ENCODE peak calls at places on chromosomes 12 and 14, in four cellular contexts. R, H, S and F are unnamed samples.

GRCh38 chr14:54902521-54903420 is at the start of gene GCH1:
- DNase-seq in R (peak), S (peak), H (peak), F (peak)

GRCh38 chr14:74568896-74569295 is 43.1 kb downstream of the LTBP2 start:
- DNase-seq in H (no peak), S (no peak), R (no peak), F (no peak)

GRCh38 chr14:52307376-52307775 is 6.7 kb upstream of the PTGER2 start:
- DNase-seq in R (no peak), S (peak), H (no peak), F (no peak)

GRCh38 chr14:87059060-87059827 is 933.7 kb downstream of the GALC start:
- DNase-seq in S (no peak), R (no peak), H (no peak), F (no peak)

GRCh38 chr14:71720978-71721624 is 211.1 kb upstream of the RGS6 start:
- DNase-seq in H (peak), R (peak), S (peak), F (peak)

GRCh38 chr12:7833831-7834230 is 38.9 kb downstream of the SLC2A14 start:
- DNase-seq in R (no peak), S (peak), H (no peak), F (no peak)

GRCh38 chr14:32509632-32510187 is 180.6 kb downstream of the AKAP6 start:
- DNase-seq in R (no peak), H (no peak), S (peak), F (peak)

GRCh38 chr14:100622234-100622633 is 35.0 kb upstream of the BEGAIN start:
- DNase-seq in S (no peak), R (no peak), H (peak), F (no peak)

GRCh38 chr14:33951183-33951840 is 438 bp upstream of the EGLN3 start:
- DNase-seq in H (no peak), R (no peak), S (no peak), F (no peak)

DNA sequence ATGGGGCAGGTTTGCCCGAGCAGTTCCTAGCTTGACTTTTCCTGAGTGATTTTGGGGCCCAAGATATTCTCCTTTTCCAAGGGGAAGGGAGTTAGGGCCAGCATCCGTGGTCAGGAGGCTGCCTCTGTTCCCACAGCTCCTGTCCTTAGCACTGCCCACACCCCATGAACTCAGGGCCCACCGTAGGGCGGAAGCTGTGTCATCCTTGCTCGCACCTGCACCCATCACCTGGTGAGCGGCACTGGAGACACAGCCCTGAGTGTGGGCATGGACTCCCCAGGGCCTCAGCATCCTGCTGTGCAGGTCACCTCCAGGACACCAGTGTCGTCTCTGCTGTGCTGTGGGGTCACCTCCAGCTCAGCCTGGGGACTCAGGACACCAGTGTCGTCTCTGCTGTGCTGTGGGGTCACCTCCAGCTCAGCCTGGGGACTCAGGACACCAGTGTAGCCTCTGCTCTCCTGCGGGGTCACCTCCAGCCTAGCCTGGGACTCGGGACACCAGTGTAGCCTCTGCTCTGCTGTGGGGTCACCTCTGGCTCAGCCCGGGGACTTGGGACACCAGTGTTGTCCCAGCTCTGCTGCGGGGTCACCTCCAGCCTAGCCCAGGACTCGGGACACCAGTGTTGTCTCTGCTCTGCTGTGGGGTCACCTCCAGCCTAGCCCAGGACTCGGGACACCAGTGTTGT is 322.9 kb downstream of the ADGRD1 start:
- DNase-seq in S (no peak), R (no peak), H (no peak), F (no peak)
- TF ChIP-seq HMGXB4 in S (no peak), R (no peak), H (no peak), F (no peak)

GRCh38 chr12:117098361-117099217 is 627 bp downstream of the TESC start:
- DNase-seq in H (peak), R (peak), S (no peak), F (peak)

GRCh38 chr12:117101953-117102833 is 3.0 kb upstream of the TESC start:
- DNase-seq in S (no peak), R (no peak), H (no peak), F (no peak)

GRCh38 chr12:117098071-117098360 is 1.2 kb downstream of the TESC start:
- DNase-seq in H (no peak), R (no peak), S (no peak), F (no peak)

GRCh38 chr12:117100851-117101673 is 1.8 kb upstream of the TESC start:
- DNase-seq in H (no peak), R (no peak), S (no peak), F (no peak)

GRCh38 chr12:117100251-117100650 is 1.0 kb upstream of the TESC start:
- DNase-seq in H (peak), S (no peak), R (peak), F (peak)
- TF ChIP-seq HMGXB4 in H (no peak), S (no peak), R (no peak), F (no peak)

GRCh38 chr12:109905301-109905700 is 5.2 kb downstream of the TCHP start:
- DNase-seq in H (no peak), R (no peak), S (no peak), F (no peak)

GRCh38 chr12:109897029-109897428 is 3.0 kb upstream of the TCHP start:
- DNase-seq in S (no peak), R (no peak), H (no peak), F (no peak)

GRCh38 chr12:109899783-109900751 is at the start of gene TCHP:
- DNase-seq in R (peak), S (peak), H (peak), F (peak)

GRCh38 chr12:109902866-109903265 is 2.8 kb downstream of the TCHP start:
- DNase-seq in S (no peak), R (no peak), H (no peak), F (no peak)

DNA sequence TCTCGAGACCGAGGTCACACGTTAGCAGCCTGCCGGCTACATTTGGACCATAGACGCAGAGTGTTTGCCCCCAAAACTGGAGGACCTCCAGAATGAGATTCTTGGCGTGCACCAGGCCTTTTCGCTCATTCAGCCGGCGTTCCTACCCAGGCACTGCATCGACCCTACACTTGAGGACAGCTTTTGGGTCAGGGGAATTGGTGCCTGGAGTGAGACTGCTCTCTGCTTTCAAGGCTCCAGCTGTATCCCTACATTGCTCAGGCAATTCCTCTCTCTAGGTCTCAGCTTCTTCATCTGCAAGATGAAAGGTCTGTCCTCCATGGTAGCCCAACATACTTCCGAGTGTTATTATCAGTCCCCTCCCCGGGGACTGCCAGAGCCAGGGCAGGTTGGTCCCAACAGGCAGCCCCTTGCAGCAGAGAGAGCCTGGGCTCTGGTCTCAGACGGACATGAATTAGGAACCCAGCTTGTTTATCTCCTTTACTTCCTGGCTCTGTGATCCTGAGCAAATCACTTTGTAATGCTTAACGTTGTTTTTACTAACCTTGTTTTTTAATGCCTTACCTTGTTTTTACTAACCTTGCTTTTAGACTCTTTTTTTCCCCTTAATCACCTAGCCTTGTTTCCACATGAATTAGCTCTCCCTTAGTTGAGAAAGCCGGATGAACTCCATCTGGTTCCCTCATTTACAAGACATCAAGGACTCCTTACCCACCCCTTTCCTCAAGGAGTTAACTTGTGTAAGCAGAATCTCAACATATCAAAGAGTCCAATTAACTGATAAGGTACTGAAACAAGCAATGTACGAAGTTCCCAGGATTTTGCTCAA is 892 bp downstream of the TCHP start:
- DNase-seq in H (peak), S (no peak), R (peak), F (peak)
- TF ChIP-seq HMGXB4 in H (no peak), S (no peak), R (no peak), F (no peak)

GRCh38 chr14:24436355-24437019 is 6.1 kb downstream of the SDR39U1 start:
- DNase-seq in S (peak), H (no peak), R (peak), F (peak)
- TF ChIP-seq HMGXB4 in S (peak), H (no peak), R (no peak), F (no peak)

GRCh38 chr12:66275040-66275439 is 27.3 kb upstream of the HELB start:
- DNase-seq in H (no peak), R (no peak), S (no peak), F (no peak)
- TF ChIP-seq HMGXB4 in H (no peak), R (no peak), S (no peak), F (no peak)

GRCh38 chr12:106285993-106286392 is 16.5 kb upstream of the TCP11L2 start:
- DNase-seq in H (no peak), R (no peak), S (no peak), F (no peak)
- TF ChIP-seq HMGXB4 in H (no peak), R (no peak), S (no peak), F (no peak)

GRCh38 chr12:124557518-124558223 is 9.7 kb downstream of the NCOR2 start:
- DNase-seq in H (no peak), R (no peak), S (no peak), F (no peak)
- TF ChIP-seq HMGXB4 in H (no peak), R (no peak), S (no peak), F (no peak)

DNA sequence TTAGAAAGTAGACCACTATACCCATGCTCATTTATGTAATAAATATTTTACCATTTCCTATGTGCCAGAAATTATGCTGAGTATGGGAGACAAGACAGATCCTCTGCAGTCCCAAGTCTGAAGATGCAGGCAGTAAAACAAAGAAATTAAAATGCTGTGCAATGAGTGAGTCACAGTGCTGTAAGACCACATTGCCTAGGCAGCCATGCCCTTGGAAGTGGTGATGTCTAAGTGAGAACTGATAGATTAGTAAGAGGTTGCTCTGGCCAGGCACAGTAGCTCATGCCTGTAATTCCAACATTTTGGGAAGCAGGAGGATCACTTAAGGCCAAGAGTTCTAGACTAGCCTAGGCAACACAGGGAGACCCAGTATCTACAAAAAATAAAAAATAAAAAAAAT is 66.4 kb downstream of the PDZRN4 start:
- DNase-seq in S (no peak), R (no peak), H (no peak), F (no peak)
- TF ChIP-seq HMGXB4 in S (no peak), R (no peak), H (no peak), F (no peak)

DNA sequence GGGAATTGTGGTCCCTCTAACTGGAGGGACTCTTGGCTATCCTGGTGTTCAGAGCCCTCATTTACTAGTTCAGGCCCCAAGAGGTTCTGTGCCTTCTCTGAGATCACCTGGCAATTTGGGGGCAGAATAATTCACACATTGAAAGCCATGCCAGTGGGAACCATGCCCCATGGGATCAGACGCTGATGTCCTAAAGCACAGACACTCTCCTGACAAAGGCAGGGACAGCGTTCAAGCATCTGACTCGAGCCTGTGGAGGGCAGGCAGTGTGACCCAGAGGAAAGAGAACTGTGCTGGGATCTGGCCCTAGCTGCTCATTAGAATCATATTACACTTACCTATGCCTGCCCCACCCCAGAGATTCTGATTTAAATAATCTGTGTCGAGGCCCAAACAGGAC is 2.4 kb upstream of the ASB2 start:
- DNase-seq in H (no peak), S (no peak), R (no peak), F (no peak)
- TF ChIP-seq HMGXB4 in H (no peak), S (no peak), R (no peak), F (no peak)